ENCODE peak calls at places on chromosomes 11 and 22, in eight cellular contexts. X is GM12865; S is prostate gland; M is WTC11; D is stimulated activated CD8-positive, alpha-beta memory T cell treated with anti-CD3 and anti-CD28 coated beads, Interleukin-4, amount 100 ng/mL, for 4 hours; F is Caco-2; W is neuronal stem cell; B is GM03348. H is an unnamed sample.

GRCh38 chr11:13160302-13160701 is 117.3 kb upstream of the BMAL1 start:
- DNase-seq in X (no peak), S (peak), M (no peak), D (no peak), F (no peak), W (no peak), B (no peak), H (no peak)

GRCh38 chr11:120217941-120218694 is 7.3 kb downstream of the OAF start:
- DNase-seq in X (no peak), S (peak), M (no peak), D (no peak), F (no peak), W (no peak), B (no peak), H (no peak)

GRCh38 chr22:43978558-43978957 is 23.3 kb downstream of the SAMM50 start:
- DNase-seq in X (no peak), S (no peak), M (no peak), D (no peak), F (no peak), W (no peak), B (no peak), H (no peak)

GRCh38 chr11:126113515-126113957 is 50.9 kb upstream of the CDON start:
- DNase-seq in X (no peak), S (peak), M (no peak), D (no peak), F (peak), W (no peak), B (peak), H (peak)

GRCh38 chr11:60870733-60871377 is 3.5 kb downstream of the ZP1 start:
- DNase-seq in X (no peak), S (no peak), M (no peak), D (no peak), F (no peak), W (no peak), B (no peak), H (no peak)

GRCh38 chr22:23638611-23639010 is 6.5 kb upstream of the DRICH1 start:
- DNase-seq in X (no peak), S (no peak), M (no peak), D (no peak), F (no peak), W (no peak), B (no peak), H (no peak)

GRCh38 chr11:94639901-94640721 is 72.9 kb downstream of the PIWIL4 start:
- DNase-seq in X (no peak), S (no peak), M (no peak), D (no peak), F (no peak), W (no peak), B (no peak), H (no peak)

GRCh38 chr22:45740236-45740635 is 68.6 kb downstream of the ATXN10 start:
- DNase-seq in X (no peak), S (no peak), M (no peak), D (no peak), F (no peak), W (no peak), B (no peak), H (no peak)

GRCh38 chr11:31641477-31642062 is 132.0 kb downstream of the ELP4 start:
- DNase-seq in X (peak), S (peak), M (peak), D (no peak), F (peak), W (peak), B (peak), H (no peak)

GRCh38 chr11:71537537-71537936 is 288 bp upstream of the KRTAP5-8 start:
- DNase-seq in X (no peak), S (no peak), M (no peak), D (no peak), F (peak), W (no peak), B (no peak), H (no peak)

GRCh38 chr22:32926600-32926999 is 125.1 kb downstream of the TIMP3 start:
- DNase-seq in X (peak), S (no peak), M (no peak), D (no peak), F (peak), W (no peak), B (peak), H (no peak)

GRCh38 chr22:25404556-25404922 is 159.9 kb upstream of the GRK3 start:
- DNase-seq in X (no peak), S (no peak), M (no peak), D (no peak), F (peak), W (no peak), B (peak), H (no peak)

GRCh38 chr11:2482745-2483144 is 37.9 kb downstream of the KCNQ1 start:
- DNase-seq in X (no peak), S (no peak), M (no peak), D (no peak), F (no peak), W (no peak), B (peak), H (peak)

H was measured in omental fat pad.